ENCODE peak calls at places on chromosomes 2 and 18, in four cellular contexts. M, N, K and F are unnamed samples.

GRCh38 chr2:135132314-135132713 is 80.2 kb downstream of the RAB3GAP1 start:
- DNase-seq in M (no peak), N (no peak), K (peak), F (no peak)

GRCh38 chr2:160199683-160200389 is at the start of gene ITGB6:
- DNase-seq in M (no peak), N (no peak), K (no peak), F (no peak)

GRCh38 chr2:121205321-121205942 is 79.6 kb downstream of the TFCP2L1 start:
- DNase-seq in M (no peak), N (peak), K (no peak), F (no peak)

GRCh38 chr2:27753744-27754588 is 17.6 kb upstream of the MRPL33 start:
- DNase-seq in M (peak), N (peak), K (peak), F (no peak)

GRCh38 chr2:178522950-178523595 is 42.8 kb downstream of the PLEKHA3 start:
- DNase-seq in M (peak), N (peak), K (peak), F (peak)

GRCh38 chr2:103208916-103209315 is 447.1 kb downstream of the TMEM182 start:
- DNase-seq in M (no peak), N (no peak), K (no peak), F (no peak)

GRCh38 chr2:26702025-26702424 is 9.5 kb downstream of the KCNK3 start:
- DNase-seq in M (no peak), N (no peak), K (no peak), F (no peak)

GRCh38 chr2:235511187-235511661 is 17.4 kb downstream of the AGAP1 start:
- DNase-seq in M (peak), N (peak), K (peak), F (peak)

GRCh38 chr2:239606955-239607794 is 206.4 kb upstream of the HDAC4 start:
- DNase-seq in M (no peak), N (no peak), K (no peak), F (no peak)

GRCh38 chr2:29273704-29274611 is 158.7 kb downstream of the CLIP4 start:
- DNase-seq in M (no peak), N (no peak), K (no peak), F (no peak)

GRCh38 chr2:237726401-237726830 is 72.2 kb upstream of the RBM44 start:
- DNase-seq in M (no peak), N (peak), K (peak), F (peak)

GRCh38 chr2:27075219-27075871 is 3.1 kb upstream of the EMILIN1 start:
- DNase-seq in M (no peak), N (peak), K (peak), F (no peak)

GRCh38 chr2:162233197-162233596 is 10.0 kb downstream of the FAP start:
- DNase-seq in M (no peak), N (no peak), K (peak), F (no peak)

GRCh38 chr18:11089931-11090715 is 59.2 kb downstream of the PIEZO2 start:
- DNase-seq in M (no peak), N (no peak), K (no peak), F (no peak)

GRCh38 chr2:17643031-17643615 is 102.6 kb downstream of the VSNL1 start:
- DNase-seq in M (peak), N (peak), K (peak), F (peak)

GRCh38 chr2:31286230-31286629 is 52.3 kb downstream of the EHD3 start:
- DNase-seq in M (no peak), N (no peak), K (no peak), F (no peak)

GRCh38 chr2:46804794-46805193 is 110.8 kb downstream of the MCFD2 start:
- DNase-seq in M (no peak), N (no peak), K (peak), F (no peak)

GRCh38 chr2:79670198-79670597 is 157.3 kb downstream of the CTNNA2 start:
- DNase-seq in M (peak), N (peak), K (no peak), F (no peak)

GRCh38 chr18:24843123-24843522 is 382.7 kb downstream of the HRH4 start:
- DNase-seq in M (no peak), N (no peak), K (no peak), F (no peak)

GRCh38 chr18:24841536-24841935 is 381.1 kb downstream of the HRH4 start:
- DNase-seq in M (no peak), N (no peak), K (no peak), F (no peak)

GRCh38 chr18:24837065-24837464 is 376.6 kb downstream of the HRH4 start:
- DNase-seq in M (peak), N (peak), K (peak), F (peak)

GRCh38 chr18:24840640-24841039 is 380.2 kb downstream of the HRH4 start:
- DNase-seq in M (no peak), N (no peak), K (no peak), F (no peak)

GRCh38 chr18:24839991-24840390 is 379.6 kb downstream of the HRH4 start:
- DNase-seq in M (no peak), N (no peak), K (no peak), F (no peak)
- H3K4me3 ChIP-seq in M (no peak), N (no peak), K (no peak), F (no peak)

DNA sequence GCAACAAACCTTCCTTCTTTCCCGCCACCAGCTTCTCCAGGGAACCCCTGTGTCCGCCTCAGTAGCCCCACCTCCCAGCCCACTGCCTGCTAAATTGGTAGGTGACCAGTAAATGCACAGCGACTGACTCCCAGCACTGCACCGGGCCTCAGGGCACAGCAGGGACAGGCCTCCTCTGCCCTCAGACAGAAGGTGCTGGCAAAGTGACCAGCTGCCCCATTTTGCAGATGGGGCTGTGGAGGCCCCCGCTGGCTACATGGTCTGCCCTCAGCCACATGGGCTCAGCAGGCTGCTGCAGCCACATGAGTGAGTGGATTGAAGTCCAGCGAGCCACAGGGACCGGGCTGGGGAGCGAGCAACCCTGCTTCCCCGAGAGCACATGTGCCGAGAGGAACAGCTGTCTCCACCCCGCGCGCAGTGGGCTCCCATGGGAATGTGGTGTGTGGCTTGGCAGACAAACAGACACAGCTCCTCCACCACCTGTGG is 7.8 kb upstream of the NPPC start:
- DNase-seq in M (no peak), N (no peak), K (no peak), F (no peak)
- H3K27ac ChIP-seq in M (no peak), N (no peak), K (no peak), F (no peak)

DNA sequence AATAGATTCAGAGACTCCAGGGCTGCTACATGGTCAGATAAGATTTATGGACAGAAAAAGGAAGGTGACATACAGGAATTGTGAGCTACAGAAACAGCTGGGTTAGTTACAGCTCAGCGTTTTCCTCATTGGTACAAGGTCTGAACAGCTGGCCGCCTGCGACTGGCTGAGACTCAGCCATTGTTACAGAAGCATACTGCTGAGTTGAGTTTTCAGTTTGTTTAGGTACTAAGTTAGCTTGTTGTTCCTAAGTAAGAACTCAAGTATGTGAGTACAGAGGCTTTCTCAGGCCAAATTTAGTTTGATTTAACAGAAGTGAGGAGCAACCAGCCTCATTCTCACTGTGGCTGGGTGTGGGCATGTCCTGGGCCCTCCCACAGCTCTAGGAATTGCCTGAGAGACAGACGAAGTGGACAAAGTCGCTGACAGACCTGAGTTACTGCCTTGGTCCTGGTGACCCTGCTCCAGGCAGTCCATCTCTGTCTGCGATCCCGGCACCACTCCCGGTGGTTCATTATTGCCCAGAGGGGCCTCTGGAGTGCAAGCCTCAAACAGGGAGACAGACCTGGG is 27.8 kb upstream of the RHOB start:
- DNase-seq in M (peak), N (no peak), K (peak), F (peak)
- H3K4me3 ChIP-seq in M (no peak), N (no peak), K (no peak), F (no peak)

GRCh38 chr2:108548221-108549003 is 14.1 kb downstream of the LIMS1 start:
- DNase-seq in M (no peak), N (no peak), K (peak), F (no peak)

GRCh38 chr2:108553181-108553919 is 19.1 kb downstream of the LIMS1 start:
- DNase-seq in M (no peak), N (no peak), K (peak), F (no peak)

GRCh38 chr2:108555572-108555971 is 21.3 kb downstream of the LIMS1 start:
- DNase-seq in M (no peak), N (no peak), K (no peak), F (no peak)

GRCh38 chr2:108554530-108554929 is 20.3 kb downstream of the LIMS1 start:
- DNase-seq in M (no peak), N (no peak), K (no peak), F (no peak)

DNA sequence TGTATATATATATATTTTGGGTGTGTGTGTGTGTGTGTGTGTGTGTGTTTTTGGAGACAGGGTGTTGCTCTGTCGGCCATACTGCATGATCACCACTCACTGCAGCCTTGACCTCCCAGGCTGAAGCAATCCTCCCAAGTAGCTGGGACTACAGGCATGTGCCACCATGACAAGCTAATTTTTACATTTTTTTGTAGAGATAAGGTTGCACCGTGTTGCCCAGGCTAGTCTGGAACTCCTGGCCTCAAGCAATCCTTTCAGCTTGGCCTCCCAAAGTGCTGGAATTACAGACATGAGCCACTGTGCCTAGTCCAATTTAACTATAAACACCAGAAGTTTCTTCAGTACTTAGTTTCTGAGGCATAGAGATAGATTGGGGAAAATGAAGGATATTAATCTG is 18.3 kb downstream of the LIMS1 start:
- DNase-seq in M (no peak), N (no peak), K (no peak), F (no peak)
- H3K27ac ChIP-seq in M (no peak), N (no peak), K (no peak), F (no peak)